ENCODE peak calls at places on chromosomes 2 and 18, in seven cellular contexts. A, F, K, O, C, U and B are unnamed samples.

GRCh38 chr18:45617284-45617683 is 2.0 kb downstream of the SLC14A2 start:
- DNase-seq in O (peak), C (peak), F (no peak), U (peak), A (peak), K (peak), B (peak)

GRCh38 chr2:73916666-73917065 is 10.0 kb upstream of the DGUOK start:
- DNase-seq in C (no peak), A (no peak), U (no peak), O (no peak), F (no peak), K (no peak), B (no peak)

GRCh38 chr2:186059096-186059495 is 320.5 kb downstream of the FSIP2 start:
- DNase-seq in O (no peak), U (peak), A (no peak), C (no peak), K (no peak), F (peak), B (no peak)

GRCh38 chr2:144437636-144438035 is 82.3 kb downstream of the ZEB2 start:
- DNase-seq in K (no peak), F (no peak), O (no peak), U (no peak), C (no peak), A (no peak), B (no peak)

GRCh38 chr2:201930831-201931230 is 102.8 kb upstream of the FZD7 start:
- DNase-seq in C (no peak), O (no peak), U (peak), K (no peak), A (no peak), F (no peak), B (no peak)

GRCh38 chr18:49911414-49911813 is 98.1 kb upstream of the ACAA2 start:
- DNase-seq in A (no peak), U (no peak), F (peak), O (no peak), C (no peak), K (no peak), B (no peak)

GRCh38 chr2:1974391-1974790 is 230.1 kb upstream of the PXDN start:
- DNase-seq in O (no peak), C (peak), A (peak), K (no peak), U (no peak), F (no peak), B (peak)

GRCh38 chr2:111522231-111522768 is 361.7 kb downstream of the ANAPC1 start:
- DNase-seq in C (peak), O (no peak), A (no peak), F (no peak), U (peak), K (no peak), B (peak)

GRCh38 chr2:135870571-135870970 is 5.7 kb downstream of the MCM6 start:
- DNase-seq in F (no peak), K (no peak), A (no peak), C (no peak), U (no peak), O (no peak), B (no peak)

GRCh38 chr2:239928457-239929350 is 96.4 kb downstream of the NDUFA10 start:
- DNase-seq in C (no peak), K (peak), O (no peak), F (no peak), U (no peak), A (no peak), B (no peak)

GRCh38 chr18:68721681-68722583 is 7.0 kb upstream of the TMX3 start:
- DNase-seq in O (no peak), A (no peak), C (no peak), K (peak), F (no peak), U (peak), B (no peak)

GRCh38 chr18:70333757-70334156 is 44.9 kb downstream of the SOCS6 start:
- DNase-seq in O (peak), U (peak), C (peak), K (peak), F (no peak), A (peak), B (peak)